ENCODE peak calls at places on chromosomes 6 and 20, in four cellular contexts. K, N, A and J are unnamed samples.

GRCh38 chr6:122020588-122021271 is 378.7 kb upstream of the HSF2 start:
- DNase-seq in K (no peak), N (no peak), A (no peak), J (peak; percentile 7)

GRCh38 chr6:13383280-13384163 is 55.2 kb upstream of the TBC1D7 start:
- DNase-seq in K (no peak), N (no peak), A (no peak), J (peak; percentile 45)

GRCh38 chr6:138544521-138544920 is 45.2 kb upstream of the NHSL1 start:
- DNase-seq in K (no peak), N (no peak), A (no peak), J (no peak)

GRCh38 chr20:45727044-45727443 is 4.9 kb downstream of the SPINT4 start:
- DNase-seq in K (no peak), N (no peak), A (no peak), J (no peak)

GRCh38 chr6:429515-430121 is 38.1 kb downstream of the IRF4 start:
- DNase-seq in K (no peak), N (no peak), A (no peak), J (no peak)

GRCh38 chr20:63525185-63525584 is 4.6 kb downstream of the PPDPF start:
- DNase-seq in K (no peak), N (no peak), A (no peak), J (no peak)

GRCh38 chr6:165453395-165453794 is 144.0 kb upstream of the C6orf118 start:
- DNase-seq in K (no peak), N (no peak), A (no peak), J (no peak)

GRCh38 chr6:79048611-79049010 is 29.4 kb downstream of the PHIP start:
- DNase-seq in K (no peak), N (no peak), A (no peak), J (no peak)

GRCh38 chr20:31830406-31830981 is 11.3 kb downstream of the MYLK2 start:
- DNase-seq in K (no peak), N (no peak), A (no peak), J (no peak)

GRCh38 chr20:18394363-18394762 is 72.5 kb downstream of the DZANK1 start:
- DNase-seq in K (peak; percentile 11), N (no peak), A (no peak), J (no peak)

GRCh38 chr6:53279301-53279700 is 69.4 kb downstream of the ELOVL5 start:
- DNase-seq in K (no peak), N (no peak), A (no peak), J (no peak)

GRCh38 chr6:41355952-41356351 is 20.5 kb downstream of the NCR2 start:
- DNase-seq in K (no peak), N (no peak), A (no peak), J (no peak)

GRCh38 chr20:46158476-46158987 is 40.4 kb downstream of the CD40 start:
- DNase-seq in K (no peak), N (no peak), A (no peak), J (no peak)